ENCODE peak calls at places on chromosome 1, in four cellular contexts. S, C, N and I are unnamed samples.

GRCh38 chr1:1170215-1170890 is 3.3 kb upstream of the TTLL10 start:
- DNase-seq in N (no peak), C (no peak), S (no peak), I (peak)

GRCh38 chr1:167453156-167453555 is 65.2 kb downstream of the CD247 start:
- DNase-seq in N (no peak), C (no peak), S (no peak), I (no peak)

GRCh38 chr1:185215911-185216310 is 58.9 kb downstream of the SWT1 start:
- DNase-seq in C (no peak), S (no peak), N (no peak), I (no peak)

GRCh38 chr1:6028042-6028895 is 17.4 kb upstream of the KCNAB2 start:
- DNase-seq in N (no peak), S (no peak), C (no peak), I (peak)

GRCh38 chr1:181089777-181090505 is 1.4 kb downstream of the IER5 start:
- DNase-seq in C (peak), S (no peak), N (no peak), I (peak)

GRCh38 chr1:37471345-37472231 is 2.8 kb upstream of the ZC3H12A start:
- DNase-seq in N (peak), C (peak), S (peak), I (peak)

GRCh38 chr1:175272361-175272760 is 79.8 kb upstream of the KIAA0040 start:
- DNase-seq in N (no peak), S (no peak), C (no peak), I (peak)

GRCh38 chr1:172143384-172144025 is 277.0 kb upstream of the C1orf105 start:
- DNase-seq in N (no peak), C (peak), S (no peak), I (no peak)

GRCh38 chr1:234911787-234912186 is 216.8 kb downstream of the TOMM20 start:
- DNase-seq in S (no peak), C (peak), N (no peak), I (no peak)

GRCh38 chr1:152801333-152801732 is 4.8 kb downstream of the LCE1D start:
- DNase-seq in N (no peak), S (no peak), C (no peak), I (no peak)

GRCh38 chr1:230191839-230192238 is 124.8 kb downstream of the GALNT2 start:
- DNase-seq in N (no peak), S (no peak), C (no peak), I (no peak)

GRCh38 chr1:44806025-44806703 is 987 bp downstream of the DYNLT4 start:
- DNase-seq in N (no peak), C (no peak), S (no peak), I (no peak)

GRCh38 chr1:246450485-246451251 is 56.4 kb downstream of the SMYD3 start:
- DNase-seq in C (peak), N (peak), S (peak), I (peak)

GRCh38 chr1:21614419-21615115 is 54.6 kb downstream of the RAP1GAP start:
- DNase-seq in N (no peak), S (no peak), C (no peak), I (no peak)

GRCh38 chr1:109274533-109275476 is 8.1 kb downstream of the PSRC1 start:
- DNase-seq in N (peak), S (peak), C (no peak), I (no peak)

GRCh38 chr1:167762061-167762746 is 40.4 kb downstream of the MPZL1 start:
- DNase-seq in C (no peak), S (no peak), N (no peak), I (no peak)

GRCh38 chr1:84613887-84614286 is 39.6 kb upstream of the CTBS start:
- DNase-seq in S (no peak), N (no peak), C (no peak), I (no peak)

GRCh38 chr1:228309548-228310067 is 97.0 kb downstream of the TRIM11 start:
- DNase-seq in N (no peak), C (no peak), S (no peak), I (no peak)

GRCh38 chr1:27660300-27660837 is 11.6 kb downstream of the IFI6 start:
- DNase-seq in C (no peak), S (no peak), N (no peak), I (no peak)

GRCh38 chr1:116340506-116341240 is 32.4 kb upstream of the ATP1A1 start:
- DNase-seq in N (no peak), S (no peak), C (no peak), I (no peak)

GRCh38 chr1:85612704-85613361 is 32.3 kb downstream of the CCN1 start:
- DNase-seq in S (peak), C (peak), N (no peak), I (peak)

GRCh38 chr1:90786709-90787108 is 69.6 kb upstream of the BARHL2 start:
- DNase-seq in S (no peak), C (no peak), N (no peak), I (no peak)

GRCh38 chr1:207499573-207499972 is 3.6 kb downstream of the CR1 start:
- DNase-seq in N (peak), S (peak), C (peak), I (peak)

GRCh38 chr1:55814967-55815366 is 599.8 kb upstream of the USP24 start:
- DNase-seq in C (no peak), N (no peak), S (no peak), I (no peak)

GRCh38 chr1:55816456-55816794 is 601.3 kb upstream of the USP24 start:
- DNase-seq in C (no peak), S (no peak), N (no peak), I (no peak)

GRCh38 chr1:55813619-55814018 is 598.5 kb upstream of the USP24 start:
- DNase-seq in C (no peak), N (no peak), S (no peak), I (no peak)

GRCh38 chr1:55815745-55816455 is 600.7 kb upstream of the USP24 start:
- DNase-seq in N (no peak), S (no peak), C (peak), I (no peak)

GRCh38 chr1:55817027-55817426 is 601.9 kb upstream of the USP24 start:
- DNase-seq in S (no peak), C (no peak), N (no peak), I (no peak)
- TF ChIP-seq MAX in S (no peak), C (no peak), N (no peak), I (no peak)

GRCh38 chr1:42739753-42740700 is at the start of gene CLDN19:
- DNase-seq in C (no peak), S (no peak), N (no peak), I (no peak)
- H3K4me3 ChIP-seq in C (no peak), S (no peak), N (no peak), I (no peak)

GRCh38 chr1:160084771-160085321 is 3.5 kb downstream of the KCNJ9 start:
- DNase-seq in S (no peak), C (no peak), N (no peak), I (no peak)

GRCh38 chr1:160082926-160083325 is 1.6 kb downstream of the KCNJ9 start:
- DNase-seq in S (no peak), C (no peak), N (no peak), I (no peak)

GRCh38 chr1:160082487-160082886 is 1.1 kb downstream of the KCNJ9 start:
- DNase-seq in C (no peak), N (no peak), S (no peak), I (no peak)

GRCh38 chr1:160085686-160086089 is 4.3 kb downstream of the KCNJ9 start:
- DNase-seq in S (peak), C (peak), N (peak), I (peak)

GRCh38 chr1:160083968-160084770 is 2.8 kb downstream of the KCNJ9 start:
- DNase-seq in N (peak), S (peak), C (peak), I (peak)
- TF ChIP-seq MAX in N (peak), S (peak), C (no peak), I (no peak)

GRCh38 chr1:192901500-192901899 is 92.7 kb downstream of the RGS2 start:
- DNase-seq in N (no peak), C (no peak), S (no peak), I (no peak)

GRCh38 chr1:192905049-192905448 is 96.2 kb downstream of the RGS2 start:
- DNase-seq in S (no peak), C (no peak), N (no peak), I (no peak)

GRCh38 chr1:192903142-192903541 is 94.3 kb downstream of the RGS2 start:
- DNase-seq in S (no peak), C (no peak), N (no peak), I (no peak)

GRCh38 chr1:192906334-192906733 is 97.5 kb downstream of the RGS2 start:
- DNase-seq in S (no peak), N (no peak), C (no peak), I (no peak)

DNA sequence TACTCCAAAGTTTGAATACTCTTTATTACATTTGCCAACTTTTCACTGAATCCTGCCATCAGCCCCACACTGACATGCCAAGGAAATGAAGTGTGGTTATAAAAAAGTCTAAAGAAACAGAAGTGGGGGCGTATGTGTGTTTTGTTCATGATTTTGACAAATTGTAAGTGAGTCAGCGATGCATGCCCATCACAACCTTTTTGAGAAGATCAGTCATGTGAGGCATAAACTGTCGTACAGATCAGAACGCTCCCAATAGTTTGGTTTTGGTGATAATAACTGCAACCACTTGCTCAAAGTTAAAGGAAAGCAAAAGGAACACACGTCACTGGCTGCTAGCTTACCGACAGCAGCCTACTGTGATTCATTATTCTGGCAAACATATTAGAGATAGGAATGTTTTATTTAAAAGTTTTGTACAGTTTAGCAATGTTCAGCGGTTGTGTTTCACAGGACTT is 95.6 kb downstream of the RGS2 start:
- DNase-seq in S (peak), C (peak), N (no peak), I (no peak)
- H3K4me3 ChIP-seq in S (no peak), C (no peak), N (no peak), I (no peak)

GRCh38 chr1:209249280-209249670 is 334.2 kb upstream of the CAMK1G start:
- DNase-seq in N (no peak), C (no peak), S (no peak), I (peak)
- TF ChIP-seq MAX in N (no peak), C (no peak), S (no peak), I (no peak)